ENCODE peak calls at places on chromosomes 6 and 20, in eight cellular contexts. One of them, this sample, is unnamed.

GRCh38 chr6:53869964-53870363 is 75.2 kb downstream of the LRRC1 start:
- DNase-seq in uterus: no peak
- DNase-seq in cardiac muscle cell: no peak
- DNase-seq in A549: no peak
- DNase-seq in endodermal cell: no peak
- DNase-seq in lower leg skin: no peak
- DNase-seq in coronary artery: no peak
- DNase-seq in osteocyte: no peak
- DNase-seq in this sample: no peak

GRCh38 chr20:47466704-47467459 is 34.8 kb upstream of the NCOA3 start:
- DNase-seq in uterus: no peak
- DNase-seq in cardiac muscle cell: no peak
- DNase-seq in A549: no peak
- DNase-seq in endodermal cell: no peak
- DNase-seq in lower leg skin: no peak
- DNase-seq in coronary artery: no peak
- DNase-seq in osteocyte: no peak
- DNase-seq in this sample: no peak

GRCh38 chr6:16092140-16092539 is 36.7 kb upstream of the MYLIP start:
- DNase-seq in uterus: no peak
- DNase-seq in cardiac muscle cell: no peak
- DNase-seq in A549: no peak
- DNase-seq in endodermal cell: no peak
- DNase-seq in lower leg skin: no peak
- DNase-seq in coronary artery: no peak
- DNase-seq in osteocyte: no peak
- DNase-seq in this sample: no peak

GRCh38 chr20:58133020-58133419 is 95.4 kb downstream of the ANKRD60 start:
- DNase-seq in uterus: no peak
- DNase-seq in cardiac muscle cell: no peak
- DNase-seq in A549: no peak
- DNase-seq in endodermal cell: no peak
- DNase-seq in lower leg skin: peak; percentile 15
- DNase-seq in coronary artery: peak; percentile 14
- DNase-seq in osteocyte: no peak
- DNase-seq in this sample: no peak

GRCh38 chr20:44863661-44864060 is 21.8 kb upstream of the YWHAB start:
- DNase-seq in uterus: no peak
- DNase-seq in cardiac muscle cell: peak; percentile 18
- DNase-seq in A549: no peak
- DNase-seq in endodermal cell: no peak
- DNase-seq in lower leg skin: no peak
- DNase-seq in coronary artery: no peak
- DNase-seq in osteocyte: peak; percentile 6
- DNase-seq in this sample: no peak

GRCh38 chr20:57619053-57619831 is 984 bp downstream of the ZBP1 start:
- DNase-seq in uterus: no peak
- DNase-seq in cardiac muscle cell: no peak
- DNase-seq in A549: no peak
- DNase-seq in endodermal cell: no peak
- DNase-seq in lower leg skin: peak; percentile 48
- DNase-seq in coronary artery: no peak
- DNase-seq in osteocyte: no peak
- DNase-seq in this sample: peak; percentile 24

GRCh38 chr6:112384511-112384910 is 37.4 kb downstream of the RFPL4B start:
- DNase-seq in uterus: no peak
- DNase-seq in cardiac muscle cell: no peak
- DNase-seq in A549: no peak
- DNase-seq in endodermal cell: no peak
- DNase-seq in lower leg skin: no peak
- DNase-seq in coronary artery: no peak
- DNase-seq in osteocyte: no peak
- DNase-seq in this sample: no peak

GRCh38 chr20:46051556-46052323 is 22.7 kb downstream of the SLC12A5 start:
- DNase-seq in uterus: no peak
- DNase-seq in cardiac muscle cell: no peak
- DNase-seq in A549: no peak
- DNase-seq in endodermal cell: no peak
- DNase-seq in lower leg skin: no peak
- DNase-seq in coronary artery: peak; percentile 38
- DNase-seq in osteocyte: no peak
- DNase-seq in this sample: no peak

GRCh38 chr6:33822575-33823395 is 19.0 kb upstream of the MLN start:
- DNase-seq in uterus: no peak
- DNase-seq in cardiac muscle cell: peak; percentile 25
- DNase-seq in A549: peak; percentile 54
- DNase-seq in endodermal cell: peak; percentile 93
- DNase-seq in lower leg skin: no peak
- DNase-seq in coronary artery: no peak
- DNase-seq in osteocyte: no peak
- DNase-seq in this sample: no peak

GRCh38 chr6:1313755-1314503 is 2.0 kb downstream of the FOXQ1 start:
- DNase-seq in uterus: no peak
- DNase-seq in cardiac muscle cell: no peak
- DNase-seq in A549: peak; percentile 59
- DNase-seq in endodermal cell: peak; percentile 89
- DNase-seq in lower leg skin: no peak
- DNase-seq in coronary artery: no peak
- DNase-seq in osteocyte: no peak
- DNase-seq in this sample: no peak

DNA sequence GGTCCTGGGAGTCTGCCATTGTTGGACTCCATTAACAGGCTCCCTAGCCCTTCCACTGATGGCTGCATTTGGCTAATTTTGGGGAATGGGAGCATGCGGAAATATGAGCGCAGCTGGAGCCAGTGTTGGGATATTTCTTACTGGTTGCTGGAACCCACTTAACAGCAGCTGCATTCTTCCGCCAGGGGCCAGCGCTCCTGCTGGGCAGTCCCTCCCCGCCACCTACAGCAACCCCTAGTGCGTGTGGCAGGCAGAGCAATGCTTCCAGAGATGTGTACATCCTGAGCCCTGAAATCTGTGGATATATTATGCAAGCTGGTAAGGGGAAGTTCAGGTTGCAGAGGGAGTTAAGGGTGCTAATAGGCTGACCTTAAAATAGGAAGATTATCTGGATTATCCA is 16.4 kb downstream of the CST8 start:
- DNase-seq in uterus: no peak
- DNase-seq in cardiac muscle cell: no peak
- DNase-seq in A549: no peak
- DNase-seq in endodermal cell: peak; percentile 70
- DNase-seq in lower leg skin: no peak
- DNase-seq in coronary artery: no peak
- DNase-seq in osteocyte: no peak
- DNase-seq in this sample: no peak
- TF ChIP-seq CTCF in uterus: no peak
- TF ChIP-seq CTCF in cardiac muscle cell: no peak
- TF ChIP-seq CTCF in A549: no peak
- TF ChIP-seq CTCF in endodermal cell: peak; percentile 68
- TF ChIP-seq CTCF in lower leg skin: no peak
- TF ChIP-seq CTCF in coronary artery: no peak
- TF ChIP-seq CTCF in osteocyte: no peak
- TF ChIP-seq CTCF in this sample: no peak

GRCh38 chr6:111254779-111255166 is 167.5 kb downstream of the SLC16A10 start:
- DNase-seq in uterus: no peak
- DNase-seq in cardiac muscle cell: no peak
- DNase-seq in A549: no peak
- DNase-seq in endodermal cell: no peak
- DNase-seq in lower leg skin: no peak
- DNase-seq in coronary artery: no peak
- DNase-seq in osteocyte: no peak
- DNase-seq in this sample: no peak

GRCh38 chr6:111253999-111254778 is 166.9 kb downstream of the SLC16A10 start:
- DNase-seq in uterus: no peak
- DNase-seq in cardiac muscle cell: no peak
- DNase-seq in A549: no peak
- DNase-seq in endodermal cell: peak; percentile 57
- DNase-seq in lower leg skin: no peak
- DNase-seq in coronary artery: no peak
- DNase-seq in osteocyte: no peak
- DNase-seq in this sample: no peak

GRCh38 chr6:111259089-111259831 is 172.0 kb downstream of the SLC16A10 start:
- DNase-seq in uterus: peak; percentile 99
- DNase-seq in cardiac muscle cell: peak; percentile 100
- DNase-seq in A549: peak; percentile 98
- DNase-seq in endodermal cell: peak; percentile 99
- DNase-seq in lower leg skin: peak; percentile 99
- DNase-seq in coronary artery: peak; percentile 99
- DNase-seq in osteocyte: peak; percentile 99
- DNase-seq in this sample: peak; percentile 99

GRCh38 chr6:111258615-111259088 is 171.3 kb downstream of the SLC16A10 start:
- DNase-seq in uterus: no peak
- DNase-seq in cardiac muscle cell: peak; percentile 63
- DNase-seq in A549: no peak
- DNase-seq in endodermal cell: no peak
- DNase-seq in lower leg skin: no peak
- DNase-seq in coronary artery: no peak
- DNase-seq in osteocyte: no peak
- DNase-seq in this sample: no peak

GRCh38 chr6:111256646-111257045 is 169.3 kb downstream of the SLC16A10 start:
- DNase-seq in uterus: no peak
- DNase-seq in cardiac muscle cell: peak; percentile 26
- DNase-seq in A549: peak; percentile 12
- DNase-seq in endodermal cell: no peak
- DNase-seq in lower leg skin: no peak
- DNase-seq in coronary artery: no peak
- DNase-seq in osteocyte: no peak
- DNase-seq in this sample: no peak
- TF ChIP-seq CTCF in uterus: no peak
- TF ChIP-seq CTCF in cardiac muscle cell: no peak
- TF ChIP-seq CTCF in A549: peak; percentile 58
- TF ChIP-seq CTCF in endodermal cell: peak; percentile 47
- TF ChIP-seq CTCF in lower leg skin: no peak
- TF ChIP-seq CTCF in coronary artery: no peak
- TF ChIP-seq CTCF in osteocyte: no peak
- TF ChIP-seq CTCF in this sample: no peak

DNA sequence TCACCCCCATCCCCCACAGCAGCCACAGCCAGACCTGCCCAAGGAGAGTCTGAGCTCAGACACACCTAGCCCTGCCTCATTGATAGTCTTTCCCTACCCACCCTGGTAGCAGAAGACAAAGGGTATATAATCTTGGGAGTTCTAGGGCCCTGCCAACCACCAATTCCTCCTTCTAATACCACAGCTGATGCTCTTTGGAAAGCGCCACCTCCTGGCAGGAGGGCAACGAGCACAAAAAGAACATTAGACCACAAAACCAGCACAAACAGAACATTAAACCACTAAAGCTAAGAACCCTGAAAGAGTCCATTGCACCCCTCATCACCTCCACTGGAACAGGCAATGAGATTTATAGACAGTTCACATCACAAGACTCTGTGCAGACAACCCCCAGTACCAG is 195.8 kb upstream of the FUT9 start:
- DNase-seq in uterus: no peak
- DNase-seq in cardiac muscle cell: no peak
- DNase-seq in A549: no peak
- DNase-seq in endodermal cell: peak; percentile 77
- DNase-seq in lower leg skin: no peak
- DNase-seq in coronary artery: no peak
- DNase-seq in osteocyte: no peak
- DNase-seq in this sample: no peak
- TF ChIP-seq CTCF in uterus: no peak
- TF ChIP-seq CTCF in cardiac muscle cell: no peak
- TF ChIP-seq CTCF in A549: no peak
- TF ChIP-seq CTCF in endodermal cell: peak; percentile 73
- TF ChIP-seq CTCF in lower leg skin: no peak
- TF ChIP-seq CTCF in coronary artery: no peak
- TF ChIP-seq CTCF in osteocyte: peak; percentile 17
- TF ChIP-seq CTCF in this sample: no peak

GRCh38 chr6:27472617-27473400 is at the start of gene ZNF184:
- DNase-seq in uterus: peak; percentile 95
- DNase-seq in cardiac muscle cell: peak; percentile 99
- DNase-seq in A549: peak; percentile 98
- DNase-seq in endodermal cell: peak; percentile 99
- DNase-seq in lower leg skin: peak; percentile 94
- DNase-seq in coronary artery: peak; percentile 98
- DNase-seq in osteocyte: peak; percentile 98
- DNase-seq in this sample: peak; percentile 88
- TF ChIP-seq CTCF in uterus: no peak
- TF ChIP-seq CTCF in cardiac muscle cell: peak; percentile 9
- TF ChIP-seq CTCF in A549: no peak
- TF ChIP-seq CTCF in endodermal cell: no peak
- TF ChIP-seq CTCF in lower leg skin: no peak
- TF ChIP-seq CTCF in coronary artery: no peak
- TF ChIP-seq CTCF in osteocyte: no peak
- TF ChIP-seq CTCF in this sample: no peak

GRCh38 chr6:38570750-38571149 is 69.0 kb downstream of the BTBD9 start:
- DNase-seq in uterus: no peak
- DNase-seq in cardiac muscle cell: peak; percentile 33
- DNase-seq in A549: peak; percentile 10
- DNase-seq in endodermal cell: no peak
- DNase-seq in lower leg skin: no peak
- DNase-seq in coronary artery: no peak
- DNase-seq in osteocyte: no peak
- DNase-seq in this sample: no peak
- TF ChIP-seq CTCF in uterus: peak; percentile 33
- TF ChIP-seq CTCF in cardiac muscle cell: peak; percentile 42
- TF ChIP-seq CTCF in A549: peak; percentile 48
- TF ChIP-seq CTCF in endodermal cell: peak; percentile 69
- TF ChIP-seq CTCF in lower leg skin: no peak
- TF ChIP-seq CTCF in coronary artery: no peak
- TF ChIP-seq CTCF in osteocyte: peak; percentile 62
- TF ChIP-seq CTCF in this sample: peak; percentile 12

GRCh38 chr6:163500105-163500504 is 85.6 kb downstream of the QKI start:
- DNase-seq in uterus: no peak
- DNase-seq in cardiac muscle cell: no peak
- DNase-seq in A549: no peak
- DNase-seq in endodermal cell: no peak
- DNase-seq in lower leg skin: no peak
- DNase-seq in coronary artery: no peak
- DNase-seq in osteocyte: no peak
- DNase-seq in this sample: no peak

GRCh38 chr6:163496205-163496604 is 81.7 kb downstream of the QKI start:
- DNase-seq in uterus: no peak
- DNase-seq in cardiac muscle cell: no peak
- DNase-seq in A549: no peak
- DNase-seq in endodermal cell: no peak
- DNase-seq in lower leg skin: no peak
- DNase-seq in coronary artery: no peak
- DNase-seq in osteocyte: no peak
- DNase-seq in this sample: no peak

GRCh38 chr6:163501440-163501839 is 86.9 kb downstream of the QKI start:
- DNase-seq in uterus: no peak
- DNase-seq in cardiac muscle cell: no peak
- DNase-seq in A549: no peak
- DNase-seq in endodermal cell: no peak
- DNase-seq in lower leg skin: no peak
- DNase-seq in coronary artery: no peak
- DNase-seq in osteocyte: no peak
- DNase-seq in this sample: no peak

GRCh38 chr6:163504984-163505640 is 90.6 kb downstream of the QKI start:
- DNase-seq in uterus: no peak
- DNase-seq in cardiac muscle cell: no peak
- DNase-seq in A549: no peak
- DNase-seq in endodermal cell: no peak
- DNase-seq in lower leg skin: no peak
- DNase-seq in coronary artery: no peak
- DNase-seq in osteocyte: no peak
- DNase-seq in this sample: no peak

GRCh38 chr6:163501022-163501421 is 86.5 kb downstream of the QKI start:
- DNase-seq in uterus: no peak
- DNase-seq in cardiac muscle cell: no peak
- DNase-seq in A549: no peak
- DNase-seq in endodermal cell: no peak
- DNase-seq in lower leg skin: no peak
- DNase-seq in coronary artery: no peak
- DNase-seq in osteocyte: no peak
- DNase-seq in this sample: no peak
- TF ChIP-seq CTCF in uterus: no peak
- TF ChIP-seq CTCF in cardiac muscle cell: no peak
- TF ChIP-seq CTCF in A549: no peak
- TF ChIP-seq CTCF in endodermal cell: peak; percentile 36
- TF ChIP-seq CTCF in lower leg skin: no peak
- TF ChIP-seq CTCF in coronary artery: no peak
- TF ChIP-seq CTCF in osteocyte: no peak
- TF ChIP-seq CTCF in this sample: peak; percentile 40